ENCODE peak calls at places on chromosomes 3 and 15, in nine cellular contexts. W, Z, L, M, S, T, V, P and K are unnamed samples.

GRCh38 chr3:39277893-39278615 is 1.8 kb downstream of the CX3CR1 start:
- DNase-seq in T (no peak), S (no peak), V (no peak), P (no peak), L (no peak), W (no peak), M (no peak), Z (no peak), K (no peak)

GRCh38 chr3:123750659-123751420 is 133.3 kb downstream of the MYLK start:
- DNase-seq in Z (peak), M (no peak), V (no peak), W (no peak), T (no peak), S (no peak), L (no peak), P (no peak), K (peak)

GRCh38 chr15:96102631-96103030 is 227.9 kb upstream of the NR2F2 start:
- DNase-seq in Z (no peak), T (no peak), L (no peak), P (no peak), S (no peak), M (no peak), W (no peak), V (no peak), K (no peak)

GRCh38 chr3:4582634-4583033 is 89.5 kb downstream of the ITPR1 start:
- DNase-seq in L (no peak), V (no peak), Z (no peak), M (no peak), P (no peak), T (no peak), W (no peak), S (no peak), K (no peak)

GRCh38 chr3:188689101-188689574 is 482.6 kb upstream of the TPRG1 start:
- DNase-seq in S (no peak), V (no peak), P (no peak), M (no peak), Z (no peak), W (no peak), T (no peak), L (no peak), K (no peak)

GRCh38 chr3:149152420-149152819 is 23.0 kb downstream of the HPS3 start:
- DNase-seq in L (no peak), P (peak), V (no peak), M (no peak), Z (no peak), W (no peak), T (no peak), S (no peak), K (no peak)

GRCh38 chr3:55601366-55602080 is 114.4 kb upstream of the WNT5A start:
- DNase-seq in Z (no peak), P (no peak), V (no peak), L (no peak), S (no peak), W (no peak), M (no peak), T (no peak), K (no peak)

GRCh38 chr15:80906159-80906775 is 83.4 kb downstream of the MESD start:
- DNase-seq in L (no peak), V (no peak), Z (peak), W (no peak), T (no peak), M (no peak), P (no peak), S (no peak), K (peak)

GRCh38 chr15:90090226-90090848 is 11.9 kb downstream of the IDH2 start:
- DNase-seq in Z (no peak), L (no peak), P (no peak), W (no peak), T (no peak), M (no peak), S (no peak), V (no peak), K (no peak)

GRCh38 chr15:29044506-29044905 is 158.7 kb downstream of the APBA2 start:
- DNase-seq in S (no peak), V (no peak), P (no peak), M (no peak), Z (no peak), T (no peak), W (no peak), L (no peak), K (no peak)

GRCh38 chr3:1118074-1118473 is 25.2 kb downstream of the CNTN6 start:
- DNase-seq in W (no peak), L (no peak), P (no peak), V (no peak), T (no peak), Z (no peak), S (no peak), M (no peak), K (no peak)

GRCh38 chr15:88072598-88073385 is 183.7 kb downstream of the NTRK3 start:
- DNase-seq in Z (no peak), L (no peak), V (no peak), T (no peak), W (no peak), P (no peak), M (no peak), S (no peak), K (peak)

GRCh38 chr3:43468141-43468540 is 153.7 kb downstream of the ANO10 start:
- DNase-seq in W (no peak), T (no peak), M (no peak), Z (no peak), V (no peak), P (no peak), S (no peak), L (no peak), K (no peak)

GRCh38 chr15:30042556-30042955 is 40.2 kb upstream of the GOLGA8J start:
- DNase-seq in S (no peak), V (no peak), L (no peak), M (no peak), W (no peak), Z (no peak), T (no peak), P (no peak), K (no peak)

GRCh38 chr15:28107111-28107893 is 8.2 kb upstream of the OCA2 start:
- DNase-seq in T (no peak), Z (no peak), S (no peak), P (peak), W (peak), V (no peak), M (no peak), L (peak), K (peak)

GRCh38 chr15:64029111-64029510 is 17.2 kb downstream of the DAPK2 start:
- DNase-seq in M (no peak), S (no peak), L (no peak), T (no peak), W (no peak), V (no peak), P (no peak), Z (no peak), K (no peak)

GRCh38 chr3:46900007-46900292 is 22.4 kb downstream of the PTH1R start:
- DNase-seq in L (no peak), T (no peak), M (no peak), S (no peak), W (no peak), V (no peak), Z (no peak), P (no peak), K (no peak)

GRCh38 chr15:75107905-75108838 is 84.8 kb downstream of the PPCDC start:
- DNase-seq in P (peak), S (peak), Z (peak), L (peak), T (peak), M (peak), W (peak), V (peak), K (no peak)

GRCh38 chr15:97881568-97881967 is 78.9 kb upstream of the ARRDC4 start:
- DNase-seq in Z (no peak), S (no peak), P (no peak), M (no peak), W (no peak), T (no peak), V (no peak), L (no peak), K (no peak)

GRCh38 chr3:134918448-134918847 is 123.4 kb downstream of the EPHB1 start:
- DNase-seq in Z (no peak), V (no peak), T (no peak), W (no peak), S (no peak), L (no peak), M (no peak), P (no peak), K (no peak)

GRCh38 chr3:197516517-197516889 is 39.3 kb downstream of the BDH1 start:
- DNase-seq in L (no peak), T (no peak), M (no peak), S (no peak), W (peak), P (peak), Z (peak), V (no peak), K (no peak)

GRCh38 chr15:38746211-38746610 is 181.6 kb upstream of the RASGRP1 start:
- DNase-seq in S (no peak), P (no peak), M (no peak), Z (no peak), T (no peak), W (no peak), V (no peak), L (no peak), K (no peak)